ENCODE peak calls at places on chromosome X, in ten cellular contexts. A is endothelial cell of umbilical vein; X is thoracic aorta; K is GM23248; J is GM23338; L is mammary epithelial cell; F is cardiac muscle cell; T is neuronal stem cell; H is CD4-positive, alpha-beta memory T cell; Y is psoas muscle. M is an unnamed sample.

GRCh38 chrX:13109811-13110210 is 65.4 kb upstream of the FAM9C start:
- DNase-seq in H (no peak), F (no peak), L (peak; percentile 63), A (peak; percentile 56), K (peak; percentile 36), T (no peak), J (no peak), X (no peak), Y (no peak), M (no peak)

GRCh38 chrX:13323241-13323640 is 3.4 kb upstream of the ATXN3L start:
- DNase-seq in A (no peak), F (no peak), K (no peak), J (no peak), Y (no peak), T (no peak), X (no peak), L (no peak), H (no peak), M (no peak)

GRCh38 chrX:47743504-47743903 is 84.5 kb upstream of the UXT start:
- DNase-seq in F (no peak), T (no peak), K (peak; percentile 65), X (no peak), L (peak; percentile 12), Y (no peak), J (no peak), H (no peak), A (no peak), M (no peak)

GRCh38 chrX:40277672-40278071 is 179.9 kb upstream of the BCOR start:
- DNase-seq in L (no peak), K (no peak), F (no peak), H (no peak), X (no peak), T (no peak), Y (no peak), A (no peak), J (no peak), M (no peak)

GRCh38 chrX:153519569-153520285 is 2.3 kb downstream of the ATP2B3 start:
- DNase-seq in L (no peak), X (no peak), T (no peak), J (no peak), K (peak; percentile 74), A (no peak), F (no peak), Y (no peak), H (no peak), M (no peak)

GRCh38 chrX:19846995-19847790 is 40.2 kb downstream of the SH3KBP1 start:
- DNase-seq in K (peak; percentile 87), F (no peak), H (no peak), T (no peak), Y (no peak), A (peak; percentile 38), L (peak; percentile 65), X (no peak), J (peak; percentile 30), M (no peak)

GRCh38 chrX:147978931-147979330 is 2.2 kb upstream of the FMR1NB start:
- DNase-seq in H (no peak), F (no peak), T (no peak), Y (no peak), A (no peak), K (peak; percentile 9), J (no peak), L (peak; percentile 18), X (no peak), M (no peak)

GRCh38 chrX:50648151-50648550 is 165.8 kb downstream of the SHROOM4 start:
- DNase-seq in K (peak; percentile 41), F (no peak), T (no peak), L (peak; percentile 69), H (no peak), A (no peak), Y (no peak), X (no peak), J (no peak), M (no peak)

GRCh38 chrX:151397741-151398070 is 700 bp downstream of the VMA21 start:
- DNase-seq in J (peak; percentile 11), X (no peak), Y (no peak), L (no peak), F (no peak), H (no peak), K (no peak), T (no peak), A (peak; percentile 2), M (no peak)

GRCh38 chrX:154047266-154047665 is 27.6 kb upstream of the IRAK1 start:
- DNase-seq in H (no peak), F (no peak), K (no peak), L (no peak), T (no peak), A (peak; percentile 26), Y (no peak), J (no peak), X (no peak), M (no peak)

GRCh38 chrX:43560247-43560946 is 95.7 kb upstream of the MAOA start:
- DNase-seq in L (no peak), J (no peak), K (no peak), Y (no peak), H (no peak), X (no peak), A (no peak), T (no peak), F (no peak), M (no peak)

GRCh38 chrX:10634681-10635161 is 14.3 kb upstream of the MID1 start:
- DNase-seq in F (no peak), H (no peak), K (peak; percentile 90), Y (no peak), L (peak; percentile 95), A (no peak), X (no peak), J (no peak), T (no peak), M (no peak)

GRCh38 chrX:47112316-47112954 is 32.1 kb downstream of the NDUFB11 start:
- DNase-seq in K (no peak), J (peak; percentile 29), X (no peak), T (no peak), L (peak; percentile 55), A (no peak), H (no peak), F (no peak), Y (peak; percentile 65), M (no peak)

GRCh38 chrX:49171752-49172279 is at the start of gene PLP2:
- DNase-seq in J (peak; percentile 21), X (no peak), F (peak; percentile 37), Y (peak; percentile 79), H (peak; percentile 38), A (peak; percentile 31), T (no peak), L (peak; percentile 72), K (peak; percentile 79), M (peak; percentile 85)

GRCh38 chrX:74293343-74293946 is 10.5 kb upstream of the ZCCHC13 start:
- DNase-seq in K (peak; percentile 86), H (peak; percentile 49), J (peak; percentile 75), F (peak; percentile 82), T (peak; percentile 46), L (peak; percentile 49), X (peak; percentile 11), A (peak; percentile 74), Y (peak; percentile 89), M (peak; percentile 34)
- H3K4me3 ChIP-seq in K (peak overlapping the region; percentile 90), H (peak overlapping the region; percentile 96), J (peak overlapping the region; percentile 91), F (peak overlapping the region; percentile 43), T (peak overlapping the region; percentile 57), L (peak overlapping the region; percentile 55), X (peak overlapping the region; percentile 85), A (peak overlapping the region; percentile 95), Y (peak overlapping the region; percentile 84), M (peak overlapping the region; percentile 71)

GRCh38 chrX:72712094-72712755 is 1.9 kb downstream of the PHKA1 start:
- DNase-seq in K (peak; percentile 20), X (no peak), L (no peak), H (no peak), A (peak; percentile 1), F (no peak), Y (no peak), T (no peak), J (no peak), M (no peak)
- H3K4me1 ChIP-seq in K (peaks cover 3% of the 10 kb centered on the region), X (no peaks in the 10 kb centered on the region), L (no peaks in the 10 kb centered on the region), H (no peaks in the 10 kb centered on the region), A (peaks cover 10% of the 10 kb centered on the region), F (no peaks in the 10 kb centered on the region), Y (no peaks in the 10 kb centered on the region), T (no peaks in the 10 kb centered on the region), J (peaks cover 8% of the 10 kb centered on the region), M (no peaks in the 10 kb centered on the region)

DNA sequence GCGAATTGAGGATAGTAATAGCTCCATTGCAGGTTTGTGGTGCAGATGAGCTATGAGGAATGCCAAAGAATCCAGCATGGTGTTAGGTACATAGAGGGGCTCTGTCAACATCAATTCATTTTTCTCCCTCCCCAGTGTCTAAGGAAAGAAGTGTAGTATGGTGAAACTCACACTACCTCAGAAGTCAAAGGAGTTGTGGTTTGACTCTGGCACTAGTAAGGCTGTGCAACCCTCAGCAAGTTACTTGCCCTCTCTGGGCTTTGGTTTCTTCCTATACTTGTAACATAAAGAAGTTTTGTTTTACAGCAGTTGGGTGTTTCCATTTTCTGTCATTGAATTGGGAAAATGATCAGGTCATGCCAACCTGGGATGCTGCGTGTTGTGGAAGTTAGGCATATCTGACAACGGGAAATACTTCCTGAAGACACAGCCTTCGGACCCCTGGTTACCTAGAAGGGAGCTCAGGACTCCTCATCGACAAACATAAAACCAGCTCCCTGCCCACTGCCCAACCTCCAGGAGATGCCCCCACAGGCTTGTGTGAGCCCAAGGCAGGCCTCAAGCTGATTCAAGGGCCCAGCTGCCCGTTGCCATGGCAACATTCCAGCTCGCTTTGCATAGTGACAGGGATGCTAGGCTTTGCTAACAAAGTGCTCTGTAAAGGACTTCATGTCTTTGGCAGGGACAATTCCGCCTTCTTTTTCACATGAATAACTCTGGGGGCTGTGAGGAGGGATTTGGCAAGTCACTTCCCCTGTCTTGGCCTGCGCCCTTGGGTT is 71.3 kb downstream of the RTL5 start:
- DNase-seq in Y (no peak), H (no peak), A (peak; percentile 34), J (peak; percentile 76), T (peak; percentile 60), L (no peak), K (peak; percentile 21), F (peak; percentile 55), X (no peak), M (peak; percentile 75)
- H3K4me3 ChIP-seq in Y (no peak overlapping the region), H (no peak overlapping the region), A (no peak overlapping the region), J (no peak overlapping the region), T (no peak overlapping the region), L (no peak overlapping the region), K (no peak overlapping the region), F (no peak overlapping the region), X (no peak overlapping the region), M (no peak overlapping the region)

GRCh38 chrX:111086521-111087127 is 9.4 kb upstream of the PAK3 start:
- DNase-seq in F (peak; percentile 52), H (no peak), X (no peak), J (peak; percentile 56), K (no peak), T (peak; percentile 11), A (no peak), Y (no peak), L (no peak), M (no peak)
- H3K4me1 ChIP-seq in F (peaks cover 7% of the 10 kb centered on the region), H (no peaks in the 10 kb centered on the region), X (no peaks in the 10 kb centered on the region), J (peaks cover 26% of the 10 kb centered on the region), K (no peaks in the 10 kb centered on the region), T (no peaks in the 10 kb centered on the region), A (no peaks in the 10 kb centered on the region), Y (no peaks in the 10 kb centered on the region), L (no peaks in the 10 kb centered on the region), M (no peaks in the 10 kb centered on the region)

GRCh38 chrX:66164470-66164869 is 423 bp downstream of the HEPH start:
- DNase-seq in J (peak; percentile 0), H (no peak), X (no peak), Y (no peak), A (no peak), F (no peak), L (peak; percentile 1), T (peak; percentile 4), K (peak; percentile 40), M (no peak)
- H3K4me3 ChIP-seq in J (peak overlapping the region; percentile 69), H (no peak overlapping the region), X (peak overlapping the region; percentile 76), Y (peak overlapping the region; percentile 22), A (no peak overlapping the region), F (peak overlapping the region; percentile 57), L (no peak overlapping the region), T (peak overlapping the region; percentile 63), K (peak overlapping the region; percentile 71), M (peak overlapping the region; percentile 65)

GRCh38 chrX:97398030-97398551 is 514.4 kb downstream of the RPA4 start:
- DNase-seq in X (no peak), F (no peak), K (no peak), T (no peak), H (no peak), A (no peak), Y (no peak), J (no peak), L (no peak), M (no peak)
- H3K4me1 ChIP-seq in X (no peaks in the 10 kb centered on the region), F (no peaks in the 10 kb centered on the region), K (peaks cover 4% of the 10 kb centered on the region), T (no peaks in the 10 kb centered on the region), H (peaks cover 12% of the 10 kb centered on the region), A (peaks cover 5% of the 10 kb centered on the region), Y (no peaks in the 10 kb centered on the region), J (peaks cover 26% of the 10 kb centered on the region), L (no peaks in the 10 kb centered on the region), M (no peaks in the 10 kb centered on the region)